ENCODE peak calls at places on chromosome 3, in seven cellular contexts. N is right cardiac atrium; U is AG08395; A is EL; M is activated CD4-positive, alpha-beta T cell treated with anti-CD3 and anti-CD28 coated beads, Interleukin-2, amount 50 U/mL, for 24 hours; T is NCI-H1105; K is left ventricle myocardium inferior. G is an unnamed sample.
A peak's percentile ranks its signal among the peaks of the same experiment; 100 is the strongest.

GRCh38 chr3:50654196-50654595 is 20.5 kb upstream of the DOCK3 start:
- DNase-seq in K (no peak), M (no peak), A (no peak), U (no peak), N (no peak), T (no peak), G (no peak)

GRCh38 chr3:18228060-18228459 is 197.1 kb downstream of the SATB1 start:
- DNase-seq in N (no peak), A (no peak), M (no peak), U (no peak), K (no peak), T (no peak), G (no peak)

GRCh38 chr3:171446801-171447578 is 13.2 kb downstream of the TNIK start:
- DNase-seq in U (peak; percentile 46), T (no peak), K (no peak), A (peak; percentile 90), M (no peak), N (no peak), G (no peak)

GRCh38 chr3:124846189-124846588 is 41.0 kb downstream of the ITGB5 start:
- DNase-seq in A (peak; percentile 63), M (no peak), K (no peak), T (no peak), N (no peak), U (peak; percentile 61), G (no peak)

GRCh38 chr3:183991403-183991802 is 26.3 kb downstream of the ABCC5 start:
- DNase-seq in T (no peak), M (no peak), U (no peak), N (no peak), A (no peak), K (no peak), G (no peak)

GRCh38 chr3:134640872-134641470 is 9.9 kb downstream of the KY start:
- DNase-seq in K (no peak), N (no peak), M (no peak), A (peak; percentile 36), T (no peak), U (peak; percentile 60), G (peak; percentile 22)

GRCh38 chr3:182713743-182714517 is 79.4 kb upstream of the ATP11B start:
- DNase-seq in K (no peak), M (no peak), T (peak; percentile 72), U (peak; percentile 71), N (no peak), A (peak; percentile 65), G (peak; percentile 74)

GRCh38 chr3:120173056-120173675 is 78.9 kb upstream of the GSK3B start:
- DNase-seq in N (no peak), A (no peak), M (no peak), T (no peak), U (no peak), K (no peak), G (no peak)

GRCh38 chr3:184423567-184423966 is 43.7 kb downstream of the CHRD start:
- DNase-seq in U (no peak), N (no peak), M (no peak), T (no peak), K (no peak), A (no peak), G (no peak)

GRCh38 chr3:97979610-97980009 is 7.4 kb upstream of the RIOX2 start:
- DNase-seq in M (no peak), K (peak; percentile 43), N (peak; percentile 47), T (no peak), A (no peak), U (no peak), G (no peak)

GRCh38 chr3:158185711-158186110 is 75.8 kb downstream of the RSRC1 start:
- DNase-seq in U (no peak), M (no peak), N (no peak), T (no peak), A (no peak), K (no peak), G (no peak)

GRCh38 chr3:12579456-12579855 is 22.6 kb downstream of the MKRN2 start:
- DNase-seq in N (no peak), A (no peak), U (no peak), T (no peak), M (no peak), K (no peak), G (no peak)

GRCh38 chr3:140093742-140094141 is 158.8 kb downstream of the CLSTN2 start:
- DNase-seq in A (peak; percentile 14), N (peak; percentile 41), M (no peak), T (peak; percentile 82), U (no peak), K (peak; percentile 33), G (no peak)

GRCh38 chr3:153078826-153079225 is 83.2 kb upstream of the RAP2B start:
- DNase-seq in T (no peak), M (no peak), N (no peak), K (no peak), A (no peak), U (no peak), G (no peak)

GRCh38 chr3:177724020-177724638 is 526.8 kb upstream of the TBL1XR1 start:
- DNase-seq in T (peak; percentile 93), M (no peak), N (peak; percentile 80), U (no peak), K (peak; percentile 62), A (no peak), G (no peak)

GRCh38 chr3:38039899-38040261 is 872 bp downstream of the DLEC1 start:
- DNase-seq in M (no peak), K (peak; percentile 64), T (no peak), A (peak; percentile 42), U (peak; percentile 55), N (peak; percentile 84), G (no peak)

GRCh38 chr3:55307622-55308021 is 179.5 kb downstream of the WNT5A start:
- DNase-seq in U (no peak), A (no peak), N (no peak), K (no peak), M (no peak), T (no peak), G (no peak)

GRCh38 chr3:121574449-121574848 is 6.7 kb downstream of the ARGFX start:
- DNase-seq in N (no peak), A (no peak), U (no peak), K (no peak), M (no peak), T (no peak), G (peak; percentile 18)

GRCh38 chr3:136120373-136121348 is 75.5 kb downstream of the MSL2 start:
- DNase-seq in U (no peak), N (no peak), M (no peak), T (no peak), K (no peak), A (peak; percentile 53), G (no peak)

GRCh38 chr3:189404036-189404435 is 227.2 kb upstream of the TP63 start:
- DNase-seq in T (no peak), M (no peak), N (no peak), A (no peak), K (no peak), U (no peak), G (no peak)

GRCh38 chr3:176776622-176777021 is 420.7 kb downstream of the TBL1XR1 start:
- DNase-seq in K (no peak), T (peak; percentile 47), A (no peak), N (no peak), U (no peak), M (no peak), G (no peak)

GRCh38 chr3:40166997-40167396 is 142.5 kb upstream of the EIF1B start:
- DNase-seq in M (no peak), K (no peak), A (no peak), T (no peak), U (no peak), N (no peak), G (no peak)

GRCh38 chr3:72058493-72059081 is 273.6 kb upstream of the PROK2 start:
- DNase-seq in A (no peak), M (no peak), N (peak; percentile 52), T (peak; percentile 41), U (no peak), K (peak; percentile 39), G (no peak)

GRCh38 chr3:99315896-99316295 is 322.5 kb upstream of the COL8A1 start:
- DNase-seq in M (no peak), N (no peak), U (no peak), A (peak; percentile 79), K (no peak), T (no peak), G (no peak)

GRCh38 chr3:46910166-46910760 is 32.7 kb downstream of the PTH1R start:
- DNase-seq in N (peak; percentile 48), A (no peak), K (no peak), T (no peak), M (no peak), U (no peak), G (no peak)

GRCh38 chr3:49535971-49536874 is 18.1 kb upstream of the BSN start:
- DNase-seq in U (no peak), M (no peak), N (no peak), T (no peak), A (peak; percentile 19), K (no peak), G (no peak)

GRCh38 chr3:185687479-185687878 is 101.4 kb downstream of the SENP2 start:
- DNase-seq in T (peak; percentile 53), N (no peak), U (no peak), K (no peak), M (no peak), A (peak; percentile 33), G (no peak)

GRCh38 chr3:159787191-159787590 is 201.4 kb upstream of the IL12A start:
- DNase-seq in A (peak; percentile 83), K (no peak), M (no peak), U (peak; percentile 48), N (no peak), T (no peak), G (no peak)

GRCh38 chr3:138103466-138103865 is 11.9 kb downstream of the DZIP1L start:
- DNase-seq in K (no peak), N (no peak), T (no peak), U (no peak), A (no peak), M (no peak), G (no peak)

GRCh38 chr3:175002732-175003143 is 143.6 kb downstream of the NAALADL2 start:
- DNase-seq in A (peak; percentile 97), M (no peak), T (no peak), U (peak; percentile 71), N (no peak), K (no peak), G (no peak)

GRCh38 chr3:175983369-175983768 is 1124.2 kb downstream of the NAALADL2 start:
- DNase-seq in K (no peak), U (no peak), N (no peak), T (no peak), M (no peak), A (peak; percentile 3), G (no peak)

GRCh38 chr3:84683493-84683892 is 275.3 kb upstream of the CADM2 start:
- DNase-seq in A (no peak), M (no peak), N (no peak), K (no peak), U (no peak), T (no peak), G (no peak)

GRCh38 chr3:188584958-188585689 is 431.2 kb downstream of the LPP start:
- DNase-seq in K (no peak), T (no peak), M (no peak), U (no peak), N (no peak), A (peak; percentile 25), G (no peak)

GRCh38 chr3:30895329-30895728 is 868 bp upstream of the GADL1 start:
- DNase-seq in T (no peak), K (no peak), N (no peak), M (no peak), U (no peak), A (no peak), G (no peak)